ENCODE peak calls at places on chromosomes 6 and 20, in six cellular contexts. N is hypothalamus; J is activated CD4-positive, alpha-beta T cell treated with anti-CD3 and anti-CD28 coated beads, Interleukin-2, amount 50 U/mL, for 48 hours; T is occipital lobe; C is activated naive CD4-positive, alpha-beta T cell; A is NT2/D1. D is an unnamed sample.

GRCh38 chr6:163999475-164000125 is 585.1 kb downstream of the QKI start:
- DNase-seq in N (no peak), J (no peak), T (no peak), C (no peak), A (no peak), D (no peak)

GRCh38 chr6:30685977-30686907 is at the start of gene PPP1R18:
- DNase-seq in N (no peak), J (peak; percentile 92), T (no peak), C (peak; percentile 82), A (no peak), D (peak; percentile 69)

GRCh38 chr6:55433446-55434130 is 106.3 kb downstream of the GFRAL start:
- DNase-seq in N (no peak), J (no peak), T (no peak), C (no peak), A (peak; percentile 20), D (no peak)

GRCh38 chr6:3356056-3356823 is 97.5 kb downstream of the PSMG4 start:
- DNase-seq in N (no peak), J (peak; percentile 34), T (peak; percentile 51), C (peak; percentile 53), A (no peak), D (no peak)

GRCh38 chr6:119308994-119309657 is 40.4 kb downstream of the MAN1A1 start:
- DNase-seq in N (no peak), J (no peak), T (no peak), C (no peak), A (no peak), D (no peak)

GRCh38 chr6:143333081-143333480 is 117.4 kb downstream of the ADAT2 start:
- DNase-seq in N (no peak), J (no peak), T (no peak), C (no peak), A (no peak), D (no peak)

GRCh38 chr6:8627085-8627861 is 191.9 kb upstream of the SLC35B3 start:
- DNase-seq in N (no peak), J (no peak), T (no peak), C (no peak), A (no peak), D (no peak)

GRCh38 chr20:31698803-31699718 is 23.6 kb downstream of the BCL2L1 start:
- DNase-seq in N (no peak), J (no peak), T (peak; percentile 48), C (no peak), A (no peak), D (peak; percentile 57)

GRCh38 chr6:145629478-145629877 is 105.8 kb downstream of the EPM2A start:
- DNase-seq in N (no peak), J (no peak), T (no peak), C (no peak), A (no peak), D (no peak)

GRCh38 chr6:80517525-80517924 is 411.1 kb downstream of the BCKDHB start:
- DNase-seq in N (no peak), J (no peak), T (no peak), C (no peak), A (no peak), D (no peak)

GRCh38 chr6:136886110-136886509 is 36.0 kb upstream of the SLC35D3 start:
- DNase-seq in N (no peak), J (no peak), T (no peak), C (no peak), A (no peak), D (no peak)

GRCh38 chr20:2005831-2006426 is 12.1 kb upstream of the PDYN start:
- DNase-seq in N (peak; percentile 4), J (peak; percentile 69), T (no peak), C (peak; percentile 51), A (peak; percentile 79), D (peak; percentile 32)

GRCh38 chr6:169953686-169954085 is 202.3 kb downstream of the ERMARD start:
- DNase-seq in N (no peak), J (no peak), T (no peak), C (no peak), A (no peak), D (no peak)

GRCh38 chr6:11380549-11380948 is 148.1 kb upstream of the NEDD9 start:
- DNase-seq in N (no peak), J (no peak), T (no peak), C (no peak), A (no peak), D (no peak)

GRCh38 chr6:23403458-23403857 is 722.6 kb upstream of the NRSN1 start:
- DNase-seq in N (no peak), J (no peak), T (no peak), C (no peak), A (no peak), D (no peak)

GRCh38 chr6:33609444-33610034 is 11.6 kb upstream of the ITPR3 start:
- DNase-seq in N (no peak), J (no peak), T (no peak), C (no peak), A (no peak), D (no peak)

GRCh38 chr20:61817575-61817974 is 248.1 kb downstream of the TAF4 start:
- DNase-seq in N (no peak), J (no peak), T (no peak), C (no peak), A (no peak), D (no peak)

GRCh38 chr6:133041020-133041419 is 200.1 kb upstream of the EYA4 start:
- DNase-seq in N (no peak), J (no peak), T (no peak), C (no peak), A (no peak), D (no peak)

GRCh38 chr6:73523434-73524123 is 2.7 kb upstream of the EEF1A1 start:
- DNase-seq in N (no peak), J (peak; percentile 80), T (no peak), C (peak; percentile 69), A (no peak), D (no peak)

GRCh38 chr6:6283747-6284146 is 36.7 kb downstream of the F13A1 start:
- DNase-seq in N (no peak), J (no peak), T (no peak), C (no peak), A (no peak), D (no peak)

GRCh38 chr20:62907377-62908317 is 18.7 kb downstream of the DIDO1 start:
- DNase-seq in N (no peak), J (no peak), T (no peak), C (peak; percentile 12), A (no peak), D (no peak)

D was measured in C1 segment of cervical spinal cord.